ENCODE peak calls at places on chromosomes 4 and X, in four cellular contexts. O is A549, S is K562, V is H1. W is an unnamed sample.

GRCh38 chrX:11672213-11672612 is 6.5 kb upstream of the ARHGAP6 start:
- DNase-seq in O (no peak), S (no peak), V (no peak), W (no peak)

GRCh38 chr4:152605641-152606304 is 69.9 kb upstream of the FBXW7 start:
- DNase-seq in O (no peak), S (no peak), V (no peak), W (no peak)

GRCh38 chrX:16567681-16568080 is 82.3 kb upstream of the S100G start:
- DNase-seq in O (no peak), S (no peak), V (no peak), W (no peak)

GRCh38 chr4:31022702-31023101 is 302.5 kb downstream of the PCDH7 start:
- DNase-seq in O (no peak), S (no peak), V (no peak), W (no peak)

GRCh38 chr4:25144870-25145481 is 15.3 kb downstream of the SEPSECS start:
- DNase-seq in O (peak), S (peak), V (no peak), W (no peak)

GRCh38 chrX:70755850-70756249 is 152.7 kb downstream of the TEX11 start:
- DNase-seq in O (no peak), S (no peak), V (peak), W (no peak)

GRCh38 chr4:40990202-40990898 is 224.0 kb downstream of the APBB2 start:
- DNase-seq in O (peak), S (no peak), V (no peak), W (peak)

GRCh38 chr4:123351713-123352112 is 44.9 kb upstream of the SPRY1 start:
- DNase-seq in O (no peak), S (no peak), V (no peak), W (no peak)

GRCh38 chr4:188988131-188988530 is 848.9 kb downstream of the TRIML1 start:
- DNase-seq in O (no peak), S (no peak), V (no peak), W (no peak)

GRCh38 chrX:142244568-142244967 is 39.5 kb upstream of the MAGEC2 start:
- DNase-seq in O (no peak), S (no peak), V (no peak), W (no peak)

GRCh38 chr4:6641164-6641970 is 882 bp downstream of the MRFAP1 start:
- DNase-seq in O (no peak), S (peak), V (no peak), W (no peak)

GRCh38 chrX:109384569-109385174 is 97.2 kb downstream of the GUCY2F start:
- DNase-seq in O (peak), S (peak), V (no peak), W (no peak)

GRCh38 chrX:107678957-107679740 is 50.8 kb downstream of the PRPS1 start:
- DNase-seq in O (peak), S (peak), V (no peak), W (no peak)

GRCh38 chrX:13208281-13208935 is 111.4 kb downstream of the ATXN3L start:
- DNase-seq in O (peak), S (no peak), V (no peak), W (peak)

GRCh38 chr4:27046851-27047250 is 186.2 kb downstream of the STIM2 start:
- DNase-seq in O (no peak), S (no peak), V (no peak), W (no peak)

GRCh38 chrX:79095441-79096338 is 48.8 kb upstream of the GPR174 start:
- DNase-seq in O (no peak), S (no peak), V (no peak), W (no peak)

GRCh38 chrX:41759817-41760216 is 35.8 kb downstream of the GPR82 start:
- DNase-seq in O (peak), S (peak), V (no peak), W (peak)

GRCh38 chr4:163679189-163679588 is 184.7 kb downstream of the TMA16 start:
- DNase-seq in O (peak), S (no peak), V (no peak), W (peak)

GRCh38 chr4:155946486-155946885 is 7.2 kb downstream of the CTSO start:
- DNase-seq in O (no peak), S (no peak), V (no peak), W (no peak)

GRCh38 chr4:72275381-72275780 is 243.6 kb downstream of the NPFFR2 start:
- DNase-seq in O (no peak), S (no peak), V (no peak), W (no peak)

DNA sequence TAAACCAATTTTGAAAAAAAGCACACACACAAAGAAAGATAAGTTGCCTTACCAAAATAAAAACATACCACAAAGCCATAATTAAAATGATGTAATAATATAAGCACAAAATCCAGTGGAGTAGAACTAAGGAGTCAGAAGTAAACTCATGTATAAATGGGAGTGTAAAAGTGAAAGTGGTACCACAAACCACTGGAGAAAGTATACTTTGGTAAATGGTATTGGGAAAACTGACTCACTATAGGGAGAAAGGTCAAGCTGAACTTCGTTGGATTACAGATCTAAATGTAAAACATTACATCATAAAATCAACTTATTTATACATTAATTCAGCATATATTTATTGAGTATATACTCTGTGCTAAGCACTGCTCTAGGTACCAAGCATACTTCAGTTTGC is 46.3 kb upstream of the HHIP start:
- DNase-seq in O (no peak), S (no peak), V (no peak), W (no peak)
- TF ChIP-seq PHF8 in O (no peak), S (no peak), V (no peak), W (no peak)

GRCh38 chr4:1863297-1864033 is 7.5 kb upstream of the LETM1 start:
- DNase-seq in O (no peak), S (no peak), V (no peak), W (peak)
- TF ChIP-seq PHF8 in O (no peak), S (no peak), V (no peak), W (no peak)

GRCh38 chr4:110130578-110131358 is 67.6 kb downstream of the ELOVL6 start:
- DNase-seq in O (no peak), S (no peak), V (no peak), W (no peak)
- TF ChIP-seq PHF8 in O (no peak), S (no peak), V (no peak), W (no peak)

DNA sequence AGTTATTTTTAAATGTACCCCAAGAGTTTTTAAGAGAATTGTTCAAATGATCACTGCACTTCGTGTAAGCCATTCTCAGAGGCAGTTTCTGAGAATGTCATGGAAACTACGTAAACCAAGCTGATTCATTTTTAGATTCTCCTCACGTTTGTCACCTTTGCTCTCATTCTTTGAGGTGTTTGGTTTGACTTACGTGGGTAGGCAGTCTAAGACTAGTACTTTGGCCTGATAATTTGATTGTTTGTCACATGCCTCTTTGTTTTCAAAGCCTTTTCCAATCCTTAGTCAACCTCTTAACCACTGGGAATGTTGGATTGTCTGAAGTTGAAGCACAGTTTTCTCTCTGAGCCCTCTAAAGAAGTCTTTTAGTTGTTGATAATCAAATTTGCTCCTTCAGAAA is 10.5 kb downstream of the SEPTIN11 start:
- DNase-seq in O (no peak), S (no peak), V (no peak), W (peak)
- TF ChIP-seq PHF8 in O (no peak), S (no peak), V (no peak), W (no peak)

DNA sequence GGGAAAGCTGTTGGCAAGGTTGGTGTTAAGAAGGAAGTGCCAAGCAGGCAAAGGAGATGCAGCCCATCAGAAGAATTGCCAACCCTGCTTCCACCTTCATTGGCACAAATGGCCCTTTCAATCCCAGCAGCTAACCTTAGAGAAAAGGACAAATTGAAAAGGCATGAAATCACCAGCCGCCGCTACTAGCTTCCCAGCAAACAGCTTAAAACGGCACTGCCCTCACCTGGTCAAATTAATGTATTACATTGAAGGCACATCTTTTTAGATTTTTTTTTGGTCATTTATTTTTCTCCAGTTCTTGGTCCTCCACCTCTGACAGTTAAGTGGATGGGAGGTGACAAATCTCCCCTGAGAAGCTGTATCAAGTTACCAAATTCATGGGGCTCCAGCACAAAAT is 51.0 kb upstream of the NHSL2 start:
- DNase-seq in O (peak), S (peak), V (no peak), W (peak)
- TF ChIP-seq PHF8 in O (no peak), S (no peak), V (no peak), W (no peak)